ENCODE peak calls at places on chromosomes 6 and 20, in nine cellular contexts. U is thoracic aorta, D is left ventricle myocardium inferior, P is endodermal cell, K is coronary artery, M is cardiac muscle cell, V is GM12865, Y is cardiac fibroblast, Q is tibial artery. L is an unnamed sample.

GRCh38 chr6:22082278-22082677 is 214.6 kb downstream of the PRL start:
- DNase-seq in Q (no peak), K (no peak), V (no peak), M (no peak), P (no peak), Y (peak), D (no peak), U (no peak), L (peak)

GRCh38 chr20:47868744-47869143 is 83.5 kb upstream of the SULF2 start:
- DNase-seq in K (no peak), Y (no peak), U (no peak), M (no peak), V (no peak), D (no peak), Q (no peak), P (no peak), L (no peak)

GRCh38 chr20:20089018-20089417 is 36.7 kb downstream of the CFAP61 start:
- DNase-seq in M (no peak), D (peak), Y (no peak), V (no peak), U (no peak), Q (no peak), P (no peak), K (no peak), L (no peak)

GRCh38 chr6:144585217-144585814 is 300.2 kb downstream of the UTRN start:
- DNase-seq in D (no peak), P (no peak), U (no peak), K (no peak), M (peak), Q (no peak), V (peak), Y (peak), L (peak)

GRCh38 chr6:2640551-2640950 is 110.2 kb downstream of the MYLK4 start:
- DNase-seq in D (no peak), P (peak), K (no peak), Q (no peak), Y (no peak), V (no peak), U (no peak), M (no peak), L (no peak)

GRCh38 chr6:163731215-163732013 is 316.9 kb downstream of the QKI start:
- DNase-seq in V (no peak), D (no peak), U (no peak), Y (no peak), Q (peak), M (no peak), K (peak), P (no peak), L (no peak)

GRCh38 chr6:148035763-148036390 is 306.8 kb upstream of the SASH1 start:
- DNase-seq in K (no peak), D (no peak), Y (no peak), M (no peak), Q (no peak), V (no peak), P (no peak), U (no peak), L (no peak)

GRCh38 chr6:13229205-13230085 is 98.9 kb downstream of the TBC1D7 start:
- DNase-seq in M (no peak), U (no peak), P (peak), K (no peak), D (no peak), Y (peak), V (peak), Q (no peak), L (no peak)

GRCh38 chr6:2819115-2819514 is 22.5 kb downstream of the SERPINB1 start:
- DNase-seq in V (no peak), P (no peak), K (no peak), Y (no peak), D (no peak), M (no peak), Q (no peak), U (no peak), L (no peak)

GRCh38 chr6:97665410-97665809 is 382.4 kb upstream of the MMS22L start:
- DNase-seq in Q (no peak), M (no peak), V (no peak), K (no peak), P (peak), Y (no peak), U (no peak), D (no peak), L (no peak)

GRCh38 chr6:150713876-150714275 is 114.2 kb downstream of the PLEKHG1 start:
- DNase-seq in M (no peak), V (no peak), P (no peak), U (no peak), D (no peak), Q (no peak), Y (no peak), K (no peak), L (no peak)

GRCh38 chr6:107080036-107080435 is 35.3 kb downstream of the BEND3 start:
- DNase-seq in K (no peak), P (peak), D (no peak), V (peak), Y (peak), U (no peak), Q (peak), M (no peak), L (peak)

GRCh38 chr6:155248021-155249001 is 15.5 kb upstream of the CLDN20 start:
- DNase-seq in U (no peak), P (peak), D (no peak), K (no peak), Y (peak), M (peak), Q (no peak), V (peak), L (peak)

GRCh38 chr6:132192646-132193045 is 208.6 kb downstream of the MOXD1 start:
- DNase-seq in V (no peak), U (no peak), D (no peak), Q (no peak), P (no peak), K (no peak), Y (no peak), M (no peak), L (no peak)

GRCh38 chr20:52747736-52748135 is 224.4 kb upstream of the TSHZ2 start:
- DNase-seq in Y (no peak), U (no peak), D (no peak), V (peak), Q (no peak), M (peak), P (peak), K (no peak), L (peak)

GRCh38 chr6:113065606-113066005 is 718.5 kb downstream of the RFPL4B start:
- DNase-seq in K (no peak), M (peak), V (no peak), Y (peak), Q (no peak), D (no peak), U (no peak), P (no peak), L (peak)

GRCh38 chr6:27752038-27752885 is 159.9 kb downstream of the OR2B2 start:
- DNase-seq in D (no peak), U (no peak), K (no peak), M (peak), Q (peak), P (peak), V (peak), Y (peak), L (peak)

GRCh38 chr20:13865825-13866351 is 81.1 kb downstream of the NDUFAF5 start:
- DNase-seq in V (no peak), Y (no peak), Q (no peak), D (no peak), K (no peak), P (no peak), M (no peak), U (no peak), L (peak)

GRCh38 chr6:20415304-20416062 is 13.8 kb downstream of the E2F3 start:
- DNase-seq in P (peak), V (no peak), M (no peak), D (no peak), U (no peak), K (no peak), Q (no peak), Y (no peak), L (no peak)

GRCh38 chr6:71294121-71294523 is 5.5 kb downstream of the OGFRL1 start:
- DNase-seq in M (no peak), K (peak), V (no peak), D (no peak), U (no peak), Y (peak), Q (no peak), P (no peak), L (peak)

GRCh38 chr6:37570801-37571200 is 71.1 kb upstream of the CCDC167 start:
- DNase-seq in U (no peak), Q (no peak), M (peak), V (no peak), D (no peak), P (no peak), K (no peak), Y (no peak), L (no peak)

GRCh38 chr20:50919567-50919966 is 11.7 kb downstream of the ADNP start:
- DNase-seq in U (peak), D (no peak), K (no peak), Y (peak), V (no peak), P (no peak), M (no peak), Q (no peak), L (peak)

GRCh38 chr6:84033523-84034451 is at the start of gene MRAP2:
- DNase-seq in Y (peak), D (peak), K (no peak), P (peak), V (no peak), M (peak), U (no peak), Q (peak), L (peak)

GRCh38 chr6:20564269-20564668 is 30.0 kb downstream of the CDKAL1 start:
- DNase-seq in K (no peak), D (no peak), Q (no peak), U (no peak), P (no peak), V (peak), M (peak), Y (peak), L (peak)

GRCh38 chr6:82337688-82338257 is 25.8 kb upstream of the TPBG start:
- DNase-seq in U (no peak), M (no peak), Y (no peak), Q (no peak), V (no peak), D (no peak), P (no peak), K (no peak), L (no peak)

GRCh38 chr6:139832906-139833305 is 458.5 kb upstream of the CITED2 start:
- DNase-seq in Q (no peak), U (no peak), M (no peak), V (no peak), K (no peak), Y (no peak), P (no peak), D (no peak), L (no peak)

GRCh38 chr6:148986608-148987007 is 239.8 kb downstream of the UST start:
- DNase-seq in K (no peak), U (no peak), V (no peak), P (no peak), D (no peak), M (no peak), Q (no peak), Y (no peak), L (no peak)

DNA sequence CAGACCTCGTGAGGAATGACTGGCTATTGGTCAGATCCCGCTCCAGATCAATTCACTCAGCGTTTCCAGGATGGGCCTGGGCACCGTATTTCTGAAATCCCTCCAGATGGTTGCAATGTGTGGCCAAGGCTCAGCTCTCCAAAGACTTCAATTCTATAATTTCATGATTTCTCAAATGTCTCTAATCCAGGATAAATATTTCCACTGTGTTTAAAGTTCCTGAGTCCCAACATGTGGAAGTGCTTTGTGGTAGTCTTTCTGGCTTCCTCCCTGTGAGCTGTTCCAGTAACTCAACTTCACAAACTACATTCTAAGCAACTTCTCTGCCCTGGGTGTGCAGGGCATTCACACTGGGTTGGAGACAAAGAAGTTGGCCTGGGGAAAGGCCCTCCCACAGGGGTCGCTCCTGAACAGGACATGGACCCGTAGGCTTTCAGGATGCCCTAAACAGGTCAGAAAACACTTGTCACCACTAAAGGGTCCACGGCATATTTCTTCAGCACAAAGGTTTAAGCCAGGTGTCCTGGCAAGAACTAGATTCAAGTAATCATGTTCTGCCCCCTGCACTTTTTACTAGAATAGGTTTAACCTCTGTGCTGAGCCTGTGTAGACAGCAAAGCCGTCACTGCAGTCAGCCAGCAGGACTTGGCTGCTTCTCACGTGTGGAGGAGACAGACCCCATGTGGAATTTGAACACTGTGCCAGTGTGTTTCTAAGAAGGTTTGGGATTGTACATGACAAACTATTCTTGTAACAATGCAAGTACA is 212.0 kb downstream of the WDR27 start:
- DNase-seq in D (no peak), Q (no peak), U (no peak), K (no peak), P (no peak), Y (no peak), M (no peak), V (no peak), L (peak)
- TF ChIP-seq CTCF in D (no peak), Q (no peak), U (no peak), K (no peak), P (peak), Y (no peak), M (no peak), V (no peak), L (peak)

GRCh38 chr6:24778878-24779277 is 4.1 kb downstream of the GMNN start:
- DNase-seq in Q (no peak), Y (no peak), P (no peak), K (no peak), U (no peak), V (no peak), D (no peak), M (no peak), L (no peak)

GRCh38 chr6:24778121-24778520 is 3.4 kb downstream of the GMNN start:
- DNase-seq in D (no peak), Q (no peak), V (no peak), P (no peak), U (no peak), Y (no peak), K (no peak), M (no peak), L (no peak)

GRCh38 chr6:24780206-24780605 is 5.5 kb downstream of the GMNN start:
- DNase-seq in V (no peak), M (no peak), Y (peak), K (no peak), D (no peak), U (no peak), Q (no peak), P (no peak), L (no peak)

GRCh38 chr6:24777227-24777626 is 2.5 kb downstream of the GMNN start:
- DNase-seq in Y (no peak), P (no peak), D (no peak), M (no peak), K (no peak), V (no peak), Q (no peak), U (no peak), L (peak)

DNA sequence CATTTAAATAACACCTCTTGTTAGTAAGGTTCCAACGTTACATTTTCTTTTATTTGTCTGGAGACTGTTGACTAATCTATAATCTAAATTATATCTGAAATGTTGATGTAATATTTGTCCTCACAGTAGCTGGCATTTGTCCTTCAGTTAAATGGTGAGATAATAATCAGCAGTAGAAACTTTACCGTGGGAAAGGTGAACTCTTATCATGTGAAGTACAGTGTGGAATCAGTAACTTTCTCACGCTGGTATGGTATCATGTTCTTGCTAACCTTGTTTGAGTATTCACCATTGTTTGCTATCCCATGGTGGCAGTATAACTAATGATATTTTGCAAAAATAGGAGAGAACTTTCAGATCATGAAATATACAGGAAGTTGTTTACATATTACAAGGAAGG is 4.7 kb downstream of the GMNN start:
- DNase-seq in U (no peak), K (no peak), D (no peak), V (peak), P (no peak), Q (no peak), Y (no peak), M (no peak), L (no peak)
- H3K4me3 ChIP-seq in U (no peak), K (no peak), D (no peak), V (no peak), P (no peak), Q (no peak), Y (no peak), M (no peak), L (no peak)

GRCh38 chr6:43856005-43856765 is 86.2 kb downstream of the VEGFA start:
- DNase-seq in K (no peak), U (no peak), P (peak), D (no peak), Q (no peak), M (peak), Y (peak), V (no peak), L (no peak)
- TF ChIP-seq CTCF in K (no peak), U (no peak), P (peak), D (peak), Q (no peak), M (peak), Y (peak), V (no peak), L (peak)

DNA sequence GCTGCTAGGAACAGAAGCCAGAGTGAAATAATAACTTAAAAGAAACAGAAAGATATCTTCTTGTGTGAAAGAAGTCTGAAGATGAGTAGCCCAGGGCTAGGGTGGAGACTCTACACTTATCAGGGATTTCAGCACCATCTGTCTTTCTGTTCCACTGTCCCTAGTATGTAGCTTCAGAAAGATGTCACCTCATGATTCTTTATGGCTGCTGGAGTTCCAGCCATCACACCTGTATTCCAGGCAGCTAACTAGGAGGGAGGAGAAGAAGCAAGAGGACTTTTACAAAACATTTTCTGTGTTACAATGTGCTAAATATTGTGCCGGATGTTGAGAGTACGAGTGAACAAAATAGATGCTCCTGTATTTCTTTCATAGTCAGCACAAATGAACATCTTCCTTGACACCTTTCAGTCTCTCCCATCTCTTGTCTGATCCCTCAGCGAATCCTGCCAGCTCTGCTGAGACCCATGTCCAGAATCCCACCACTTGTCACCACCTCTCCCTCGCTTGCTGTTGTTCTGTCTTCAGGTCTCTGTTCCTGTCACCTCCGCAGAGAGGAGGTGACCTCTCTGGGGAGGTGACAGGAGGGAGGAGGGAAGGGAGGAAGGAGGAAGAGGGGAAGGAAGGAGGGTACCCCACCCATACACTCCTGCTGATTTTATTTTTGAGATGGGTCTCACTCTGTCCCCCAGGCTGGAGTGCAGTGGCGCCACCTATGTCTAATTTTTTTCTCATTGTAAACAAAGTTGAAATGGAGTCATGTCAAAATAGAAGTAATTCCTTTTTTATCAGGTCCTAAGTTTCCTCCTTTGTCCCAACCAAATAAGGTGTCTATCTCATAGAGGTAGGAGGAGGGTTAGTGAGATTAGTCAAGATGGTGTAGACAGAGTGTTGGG is 188.9 kb downstream of the TFAP2C start:
- DNase-seq in Q (no peak), Y (no peak), D (no peak), M (no peak), V (no peak), P (no peak), U (no peak), K (no peak), L (no peak)
- H3K4me3 ChIP-seq in Q (no peak), Y (no peak), D (no peak), M (no peak), V (no peak), P (no peak), U (no peak), K (no peak), L (no peak)

GRCh38 chr20:62641749-62642665 is at the start of gene SLCO4A1:
- DNase-seq in P (peak), M (peak), D (peak), U (no peak), Q (peak), Y (peak), K (no peak), V (peak), L (peak)
- TF ChIP-seq CTCF in P (no peak), M (no peak), D (no peak), U (no peak), Q (no peak), Y (no peak), K (no peak), V (no peak), L (no peak)